ENCODE peak calls at places on chromosomes 4 and X, in four cellular contexts. M is fibroblast of the conjunctiva, D is neuronal stem cell, F is left ventricle myocardium superior. L is an unnamed sample.
A peak's percentile ranks its signal among the peaks of the same experiment; 100 is the strongest.

GRCh38 chr4:28822163-28822562 is 1898.0 kb upstream of the PCDH7 start:
- DNase-seq in M (no peak), D (no peak), F (no peak), L (no peak)

GRCh38 chr4:83855044-83855443 is 319.1 kb downstream of the GPAT3 start:
- DNase-seq in M (peak; percentile 8), D (no peak), F (no peak), L (peak; percentile 62)

GRCh38 chr4:84931961-84932360 is 34.5 kb downstream of the WDFY3 start:
- DNase-seq in M (no peak), D (no peak), F (no peak), L (no peak)

GRCh38 chr4:159042097-159042605 is 60.7 kb upstream of the RAPGEF2 start:
- DNase-seq in M (no peak), D (no peak), F (no peak), L (no peak)

GRCh38 chrX:26889574-26889973 is 573.6 kb downstream of the PPP4R3C start:
- DNase-seq in M (peak; percentile 42), D (no peak), F (no peak), L (no peak)

GRCh38 chr4:141179474-141180026 is 41.1 kb upstream of the ZNF330 start:
- DNase-seq in M (no peak), D (no peak), F (no peak), L (no peak)

GRCh38 chrX:15973941-15974340 is 119.3 kb upstream of the AP1S2 start:
- DNase-seq in M (no peak), D (no peak), F (peak; percentile 59), L (no peak)

GRCh38 chrX:150502979-150503897 is 65.2 kb upstream of the MTM1 start:
- DNase-seq in M (no peak), D (no peak), F (no peak), L (no peak)

GRCh38 chr4:97646997-97647396 is 496.3 kb downstream of the STPG2 start:
- DNase-seq in M (peak; percentile 4), D (no peak), F (peak; percentile 35), L (no peak)

GRCh38 chr4:146976145-146976544 is 30.5 kb upstream of the TTC29 start:
- DNase-seq in M (no peak), D (no peak), F (no peak), L (no peak)

GRCh38 chr4:84965558-84966381 is 720 bp downstream of the WDFY3 start:
- DNase-seq in M (no peak), D (peak; percentile 63), F (peak; percentile 71), L (no peak)

GRCh38 chr4:127006509-127006908 is 626.2 kb upstream of the INTU start:
- DNase-seq in M (peak; percentile 59), D (no peak), F (no peak), L (no peak)

GRCh38 chrX:70552174-70552704 is 107.6 kb downstream of the DLG3 start:
- DNase-seq in M (no peak), D (no peak), F (no peak), L (no peak)